ENCODE peak calls at places on chromosomes 12 and 14, in seven cellular contexts. F, A, B, J, U, I and E are unnamed samples.

GRCh38 chr12:82663893-82664292 is 22.8 kb upstream of the TMTC2 start:
- DNase-seq in F (no peak), A (no peak), B (no peak), J (no peak), U (no peak), I (no peak), E (no peak)

GRCh38 chr12:15984097-15984800 is 73.1 kb downstream of the DERA start:
- DNase-seq in F (no peak), A (no peak), B (no peak), J (no peak), U (no peak), I (no peak), E (no peak)

GRCh38 chr14:70086685-70087379 is 101.9 kb downstream of the SLC8A3 start:
- DNase-seq in F (peak; percentile 1), A (peak; percentile 22), B (no peak), J (no peak), U (no peak), I (peak; percentile 49), E (no peak)

GRCh38 chr12:75781532-75782046 is 250.0 kb downstream of the PHLDA1 start:
- DNase-seq in F (no peak), A (no peak), B (no peak), J (peak; percentile 29), U (no peak), I (no peak), E (no peak)

GRCh38 chr14:31835049-31835448 is 242.1 kb upstream of the ARHGAP5 start:
- DNase-seq in F (no peak), A (no peak), B (no peak), J (no peak), U (no peak), I (no peak), E (no peak)

GRCh38 chr14:64849940-64850339 is 29.8 kb downstream of the SPTB start:
- DNase-seq in F (no peak), A (no peak), B (no peak), J (no peak), U (no peak), I (no peak), E (no peak)

GRCh38 chr12:28872654-28873268 is 276.3 kb upstream of the FAR2 start:
- DNase-seq in F (peak; percentile 61), A (peak; percentile 30), B (peak; percentile 19), J (peak; percentile 48), U (peak; percentile 24), I (peak; percentile 68), E (no peak)

GRCh38 chr12:121400332-121401139 is 618 bp downstream of the RNF34 start:
- DNase-seq in F (peak; percentile 30), A (peak; percentile 69), B (no peak), J (no peak), U (peak; percentile 33), I (peak; percentile 50), E (no peak)

GRCh38 chr14:29926228-29926627 is 1.4 kb downstream of the PRKD1 start:
- DNase-seq in F (no peak), A (no peak), B (no peak), J (no peak), U (no peak), I (no peak), E (no peak)

GRCh38 chr12:132343294-132343972 is 14.0 kb upstream of the GALNT9 start:
- DNase-seq in F (no peak), A (no peak), B (no peak), J (no peak), U (no peak), I (peak; percentile 52), E (no peak)

GRCh38 chr14:52913271-52913670 is 37.6 kb downstream of the FERMT2 start:
- DNase-seq in F (no peak), A (no peak), B (no peak), J (no peak), U (no peak), I (no peak), E (no peak)

GRCh38 chr12:131990066-131990979 is 40.6 kb downstream of the EP400 start:
- DNase-seq in F (no peak), A (no peak), B (no peak), J (no peak), U (no peak), I (peak; percentile 88), E (no peak)

GRCh38 chr14:24399981-24400718 is 1.3 kb downstream of the NYNRIN start:
- DNase-seq in F (no peak), A (no peak), B (peak; percentile 37), J (no peak), U (no peak), I (no peak), E (no peak)

GRCh38 chr12:109743076-109743910 is 29.7 kb downstream of the FAM222A start:
- DNase-seq in F (no peak), A (peak; percentile 46), B (peak; percentile 15), J (no peak), U (peak; percentile 5), I (no peak), E (no peak)

DNA sequence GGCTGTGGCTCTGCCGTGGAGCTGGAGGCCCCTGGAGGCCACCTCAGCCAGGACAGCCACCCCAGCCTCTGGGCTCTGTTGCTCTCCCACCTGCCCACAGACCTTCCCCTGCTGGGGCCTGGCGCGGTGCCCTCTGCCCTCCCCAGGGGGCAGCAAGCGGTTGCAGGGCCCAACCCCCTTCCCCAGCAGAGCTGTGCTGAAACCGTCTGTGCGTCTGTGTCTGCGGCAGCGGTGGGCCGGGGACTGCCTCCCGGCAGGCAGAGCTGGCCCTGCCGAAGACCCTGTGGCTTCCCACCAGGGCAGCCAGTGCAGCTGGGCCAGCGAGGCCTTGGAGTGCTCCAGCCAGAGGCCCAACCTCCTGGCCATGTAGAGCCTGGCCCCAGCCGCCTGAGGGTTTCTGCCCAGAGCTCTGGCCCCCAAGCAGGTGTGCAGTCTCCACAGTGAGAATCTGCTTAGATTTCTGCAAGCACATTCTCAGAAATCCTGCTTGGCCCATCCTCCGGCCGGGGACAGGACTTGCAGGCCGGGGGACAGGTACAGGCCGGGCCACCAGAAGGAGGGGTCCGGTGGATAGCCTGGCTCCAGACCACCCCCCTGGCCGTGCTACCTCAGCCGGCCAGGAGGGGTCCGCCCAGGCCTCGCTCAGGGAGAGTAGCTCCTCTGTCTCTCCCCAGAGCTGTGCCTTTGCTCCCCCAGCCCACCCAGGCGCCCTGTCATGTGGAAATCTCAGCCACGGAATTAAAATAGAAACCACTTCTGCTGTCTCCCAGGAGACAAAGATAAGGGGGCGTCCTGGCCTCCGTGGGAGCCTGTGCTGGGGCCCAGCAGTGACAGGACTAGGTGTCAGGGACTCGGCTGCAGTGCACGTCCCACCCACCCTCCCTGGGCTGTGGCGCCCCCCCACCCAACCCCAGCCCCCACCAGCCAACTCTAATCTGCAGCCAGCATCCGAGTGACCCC is 3.5 kb upstream of the CRIP2 start:
- DNase-seq in F (no peak), A (peak; percentile 83), B (peak; percentile 36), J (no peak), U (no peak), I (peak; percentile 59), E (no peak)
- TF ChIP-seq CTCF in F (no peak), A (peak; percentile 27), B (no peak), J (no peak), U (no peak), I (peak; percentile 27), E (no peak)

DNA sequence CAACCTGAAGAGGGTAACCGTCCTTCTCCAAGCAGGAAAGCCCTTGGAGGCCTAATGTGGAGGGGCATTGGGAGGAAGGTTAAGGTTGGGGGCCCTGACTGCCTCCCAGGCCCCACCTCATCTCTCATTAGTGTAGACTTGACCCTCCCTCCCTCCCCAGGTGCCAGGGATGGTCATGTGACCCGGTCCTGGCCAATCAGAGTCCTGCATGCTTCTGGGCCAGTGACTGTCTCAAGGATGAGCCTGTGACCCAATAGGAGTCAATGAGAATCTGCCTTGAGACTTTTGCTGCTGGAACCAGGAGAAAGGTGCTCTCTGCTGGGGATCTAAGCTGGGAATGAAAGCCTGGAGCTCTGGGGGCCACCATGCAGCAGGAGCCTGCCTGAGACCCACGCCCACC is 70.8 kb downstream of the NCOR2 start:
- DNase-seq in F (no peak), A (peak; percentile 66), B (no peak), J (peak; percentile 74), U (no peak), I (no peak), E (no peak)
- H3K27ac ChIP-seq in F (no peak overlapping the region), A (no peak overlapping the region), B (no peak overlapping the region), J (peak overlapping the region; percentile 52), U (peak overlapping the region; percentile 52), I (no peak overlapping the region), E (peak overlapping the region; percentile 88)

GRCh38 chr12:1533602-1534304 is 60.6 kb downstream of the FBXL14 start:
- DNase-seq in F (peak; percentile 59), A (no peak), B (no peak), J (no peak), U (no peak), I (peak; percentile 41), E (no peak)

GRCh38 chr12:1532367-1532752 is 62.0 kb downstream of the FBXL14 start:
- DNase-seq in F (no peak), A (no peak), B (no peak), J (no peak), U (no peak), I (no peak), E (no peak)

GRCh38 chr12:1531654-1532366 is 62.6 kb downstream of the FBXL14 start:
- DNase-seq in F (no peak), A (no peak), B (no peak), J (no peak), U (no peak), I (no peak), E (no peak)

GRCh38 chr12:1532796-1533195 is 61.6 kb downstream of the FBXL14 start:
- DNase-seq in F (no peak), A (no peak), B (no peak), J (no peak), U (no peak), I (no peak), E (no peak)

DNA sequence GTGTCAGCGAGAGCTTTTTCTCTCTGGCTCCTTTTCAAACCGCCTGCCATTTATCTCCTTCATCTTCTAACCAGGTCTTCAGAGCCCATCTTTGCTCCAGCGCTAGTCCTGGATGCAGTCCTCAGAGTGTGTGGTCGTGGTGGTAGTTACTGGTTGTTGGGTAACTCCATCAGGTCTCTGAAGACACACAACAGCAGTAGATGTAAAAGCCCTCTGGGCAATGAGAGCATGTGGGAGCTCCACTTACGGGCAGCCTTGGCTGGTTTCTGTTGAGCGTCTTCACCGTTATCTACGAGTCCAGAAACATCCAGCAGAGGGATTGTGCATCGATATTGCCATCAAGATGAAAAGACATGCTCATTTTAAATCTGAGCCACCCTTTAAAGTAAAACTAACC is 61.2 kb downstream of the FBXL14 start:
- DNase-seq in F (peak; percentile 21), A (peak; percentile 49), B (no peak), J (no peak), U (no peak), I (peak; percentile 56), E (no peak)
- TF ChIP-seq CTCF in F (no peak), A (no peak), B (no peak), J (no peak), U (no peak), I (peak; percentile 39), E (no peak)

GRCh38 chr14:91754819-91755218 is 22.9 kb upstream of the CATSPERB start:
- DNase-seq in F (no peak), A (no peak), B (no peak), J (no peak), U (no peak), I (peak; percentile 9), E (no peak)
- H3K27ac ChIP-seq in F (no peak overlapping the region), A (no peak overlapping the region), B (no peak overlapping the region), J (peak overlapping the region; percentile 65), U (no peak overlapping the region), I (no peak overlapping the region), E (no peak overlapping the region)